ENCODE peak calls at places on chromosomes 3 and 15, in six cellular contexts. X is fibroblast of lung, B is uterus, O is GM12865, J is stomach, T is pancreas. Q is an unnamed sample.

GRCh38 chr15:31552482-31553099 is 226.0 kb downstream of the KLF13 start:
- DNase-seq in T (no peak), X (peak; percentile 11), B (no peak), O (no peak), J (no peak), Q (no peak)

GRCh38 chr3:194395201-194395600 is 3.9 kb downstream of the GP5 start:
- DNase-seq in O (no peak), J (no peak), T (no peak), B (no peak), X (no peak), Q (no peak)

GRCh38 chr15:101277943-101278564 is 769 bp upstream of the SELENOS start:
- DNase-seq in B (no peak), T (no peak), J (no peak), O (no peak), X (no peak), Q (no peak)

GRCh38 chr3:16994842-16995535 is 110.2 kb downstream of the PLCL2 start:
- DNase-seq in X (no peak), B (no peak), J (peak; percentile 31), T (no peak), O (no peak), Q (no peak)

GRCh38 chr15:89728254-89728653 is 22.8 kb downstream of the MESP1 start:
- DNase-seq in X (peak; percentile 17), B (peak; percentile 25), O (no peak), J (no peak), T (no peak), Q (peak; percentile 10)

GRCh38 chr3:43036621-43037331 is 57.7 kb downstream of the GASK1A start:
- DNase-seq in X (no peak), T (no peak), B (no peak), O (no peak), J (no peak), Q (no peak)

GRCh38 chr3:40009991-40010390 is 200.6 kb downstream of the MYRIP start:
- DNase-seq in J (no peak), T (no peak), B (no peak), O (no peak), X (no peak), Q (no peak)

GRCh38 chr15:74233864-74234597 is 2.1 kb upstream of the CCDC33 start:
- DNase-seq in X (no peak), J (no peak), B (no peak), O (no peak), T (peak; percentile 11), Q (no peak)

GRCh38 chr15:20348291-20348899 is 193.2 kb downstream of the GOLGA6L6 start:
- DNase-seq in T (no peak), X (no peak), B (no peak), J (no peak), O (no peak), Q (no peak)

GRCh38 chr3:41405466-41405865 is 206.2 kb downstream of the CTNNB1 start:
- DNase-seq in J (no peak), O (no peak), T (no peak), B (no peak), X (peak; percentile 64), Q (peak; percentile 55)

GRCh38 chr3:125401402-125401801 is 26.3 kb upstream of the ZNF148 start:
- DNase-seq in B (no peak), X (peak; percentile 69), J (no peak), O (no peak), T (no peak), Q (peak; percentile 45)

GRCh38 chr3:99645277-99646106 is 7.1 kb downstream of the COL8A1 start:
- DNase-seq in T (no peak), B (no peak), O (peak; percentile 49), X (peak; percentile 81), J (no peak), Q (peak; percentile 47)

GRCh38 chr3:133996996-133997395 is 32.7 kb downstream of the SLCO2A1 start:
- DNase-seq in X (no peak), J (no peak), O (no peak), T (no peak), B (no peak), Q (no peak)

GRCh38 chr15:73051811-73052678 is at the start of gene NEO1:
- DNase-seq in T (peak; percentile 96), B (peak; percentile 86), X (peak; percentile 74), J (peak; percentile 89), O (peak; percentile 73), Q (peak; percentile 20)

GRCh38 chr15:51576911-51577500 is 45.6 kb downstream of the DMXL2 start:
- DNase-seq in T (no peak), B (peak; percentile 54), X (peak; percentile 5), O (no peak), J (no peak), Q (no peak)

GRCh38 chr15:100671858-100672543 is 69.6 kb downstream of the ASB7 start:
- DNase-seq in T (no peak), X (peak; percentile 21), J (no peak), O (no peak), B (peak; percentile 29), Q (peak; percentile 44)

GRCh38 chr3:25885544-25885943 is 95.7 kb downstream of the OXSM start:
- DNase-seq in O (no peak), X (peak; percentile 51), T (no peak), J (no peak), B (no peak), Q (no peak)

GRCh38 chr3:66953934-66954333 is 44.2 kb upstream of the KBTBD8 start:
- DNase-seq in J (no peak), X (no peak), O (no peak), T (no peak), B (no peak), Q (no peak)

GRCh38 chr3:160400048-160400630 is 689 bp downstream of the SMC4 start:
- DNase-seq in J (peak; percentile 40), B (peak; percentile 26), T (peak; percentile 81), O (peak; percentile 61), X (peak; percentile 59), Q (peak; percentile 28)

GRCh38 chr3:79167651-79168416 is 600.0 kb downstream of the ROBO1 start:
- DNase-seq in B (no peak), J (no peak), X (peak; percentile 97), T (no peak), O (no peak), Q (peak; percentile 90)

GRCh38 chr3:71048948-71049347 is 534.6 kb downstream of the FOXP1 start:
- DNase-seq in T (no peak), O (no peak), B (no peak), J (peak; percentile 41), X (no peak), Q (no peak)

GRCh38 chr15:78540955-78541743 is 905 bp downstream of the PSMA4 start:
- DNase-seq in X (no peak), B (no peak), T (no peak), O (no peak), J (no peak), Q (no peak)

GRCh38 chr15:44009056-44009455 is 182.3 kb downstream of the WDR76 start:
- DNase-seq in T (no peak), X (peak; percentile 77), O (no peak), B (no peak), J (no peak), Q (peak; percentile 56)

GRCh38 chr15:45168751-45169551 is 18.8 kb downstream of the SHF start:
- DNase-seq in T (no peak), O (no peak), X (no peak), B (no peak), J (no peak), Q (no peak)

GRCh38 chr15:45168286-45168685 is 19.5 kb downstream of the SHF start:
- DNase-seq in J (no peak), O (no peak), T (no peak), B (no peak), X (no peak), Q (no peak)

GRCh38 chr15:45167631-45168205 is 20.0 kb downstream of the SHF start:
- DNase-seq in T (no peak), J (no peak), O (no peak), B (no peak), X (no peak), Q (no peak)

GRCh38 chr15:45165536-45165935 is 22.2 kb downstream of the SHF start:
- DNase-seq in T (no peak), B (no peak), O (no peak), J (no peak), X (no peak), Q (no peak)

GRCh38 chr15:45166792-45167630 is 20.8 kb downstream of the SHF start:
- DNase-seq in B (peak; percentile 91), J (peak; percentile 83), T (peak; percentile 95), O (peak; percentile 93), X (peak; percentile 83), Q (peak; percentile 67)
- TF ChIP-seq CTCF in B (peak; percentile 81), J (no peak), T (peak; percentile 63), O (peak; percentile 82), X (peak; percentile 70), Q (peak; percentile 79)

GRCh38 chr15:38476120-38476519 is 22.2 kb downstream of the FAM98B start:
- DNase-seq in T (no peak), J (no peak), X (no peak), B (no peak), O (no peak), Q (no peak)

GRCh38 chr15:38471974-38472373 is 18.0 kb downstream of the FAM98B start:
- DNase-seq in O (no peak), X (no peak), J (no peak), B (no peak), T (no peak), Q (no peak)

GRCh38 chr15:38475361-38475760 is 21.4 kb downstream of the FAM98B start:
- DNase-seq in X (no peak), B (no peak), J (no peak), T (no peak), O (no peak), Q (no peak)

GRCh38 chr15:38477637-38478036 is 23.7 kb downstream of the FAM98B start:
- DNase-seq in B (no peak), T (no peak), J (no peak), X (peak; percentile 43), O (no peak), Q (no peak)

DNA sequence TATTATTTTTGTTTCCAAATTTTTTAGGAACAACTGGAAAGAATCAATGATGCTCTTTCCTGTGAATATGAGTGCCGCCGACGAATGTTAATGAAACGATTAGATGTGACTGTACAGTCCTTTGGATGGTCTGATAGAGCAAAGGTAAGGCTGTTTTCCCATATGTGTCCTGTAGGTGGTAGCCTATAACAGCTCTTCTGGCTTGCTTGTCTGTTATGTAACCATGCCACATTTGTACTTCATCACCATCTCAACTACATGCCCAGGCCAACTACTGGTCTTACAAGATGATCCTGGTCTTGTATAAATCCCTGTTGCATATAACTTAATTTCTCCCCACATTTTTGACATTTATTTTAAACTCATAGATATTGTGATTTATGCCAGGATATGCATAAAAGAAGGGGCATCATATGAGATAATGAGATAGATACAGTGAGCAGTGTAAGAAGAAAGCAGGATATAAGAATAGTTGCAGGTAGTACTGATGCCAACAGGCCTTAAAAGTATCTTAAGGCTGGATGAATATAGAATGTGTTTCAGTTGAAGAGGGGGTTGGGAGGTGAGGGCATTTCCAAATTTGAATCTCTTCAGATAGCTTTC is 20.3 kb downstream of the FAM98B start:
- DNase-seq in X (peak; percentile 70), O (peak; percentile 78), J (no peak), B (no peak), T (no peak), Q (peak; percentile 72)
- TF ChIP-seq CTCF in X (peak; percentile 71), O (peak; percentile 73), J (no peak), B (peak; percentile 16), T (peak; percentile 45), Q (peak; percentile 89)

GRCh38 chr3:136070953-136071949 is 105.7 kb downstream of the PPP2R3A start:
- DNase-seq in T (no peak), B (peak; percentile 34), X (peak; percentile 59), O (peak; percentile 6), J (no peak), Q (peak; percentile 93)
- TF ChIP-seq CTCF in T (no peak), B (peak; percentile 11), X (no peak), O (no peak), J (no peak), Q (peak; percentile 63)

GRCh38 chr3:31878231-31878838 is 102.7 kb downstream of the OSBPL10 start:
- DNase-seq in B (no peak), O (no peak), J (no peak), X (peak; percentile 76), T (no peak), Q (no peak)
- TF ChIP-seq CTCF in B (no peak), O (no peak), J (no peak), X (no peak), T (no peak), Q (no peak)

Q was measured in HFFc6.